ENCODE peak calls at places on chromosomes 13 and 19, in nine cellular contexts. Z is astrocyte of the spinal cord, B is neural progenitor cell, F is fibroblast of lung, X is stomach, V is tibial nerve, K is cardiac muscle cell, Y is adrenal gland, J is pancreas. R is an unnamed sample.
A peak's percentile ranks its signal among the peaks of the same experiment; 100 is the strongest.

GRCh38 chr19:35408284-35409171 is 37.7 kb downstream of the GPR42 start:
- DNase-seq in Z (no peak), Y (no peak), V (no peak), X (no peak), B (no peak), J (no peak), K (no peak), F (no peak), R (no peak)

GRCh38 chr19:48487944-48488343 is 18.8 kb downstream of the CYTH2 start:
- DNase-seq in Z (peak; percentile 71), J (no peak), K (peak; percentile 48), F (peak; percentile 81), X (peak; percentile 88), V (no peak), Y (peak; percentile 94), B (no peak), R (peak; percentile 80)

GRCh38 chr13:110106726-110107125 is 200.2 kb downstream of the COL4A1 start:
- DNase-seq in V (no peak), Y (peak; percentile 84), B (no peak), Z (no peak), K (peak; percentile 69), J (no peak), F (peak; percentile 39), X (no peak), R (peak; percentile 56)

GRCh38 chr13:110560606-110561334 is 752 bp downstream of the RAB20 start:
- DNase-seq in J (peak; percentile 86), F (no peak), V (no peak), B (peak; percentile 72), K (peak; percentile 36), Z (no peak), Y (peak; percentile 77), X (peak; percentile 57), R (peak; percentile 47)

GRCh38 chr19:45115809-45116615 is 23.0 kb downstream of the PPP1R37 start:
- DNase-seq in B (no peak), K (no peak), Z (no peak), J (no peak), F (no peak), Y (no peak), X (no peak), V (no peak), R (no peak)

GRCh38 chr19:38638461-38638860 is 9.0 kb upstream of the ACTN4 start:
- DNase-seq in X (no peak), B (no peak), Y (no peak), F (no peak), Z (no peak), J (peak; percentile 8), K (no peak), V (no peak), R (no peak)

GRCh38 chr13:38970380-38971051 is 20.1 kb downstream of the STOML3 start:
- DNase-seq in F (no peak), K (no peak), J (no peak), Y (no peak), Z (no peak), V (no peak), B (no peak), X (no peak), R (no peak)

GRCh38 chr13:110913322-110913721 is 1.5 kb downstream of the ANKRD10 start:
- DNase-seq in K (no peak), V (no peak), B (peak; percentile 18), J (no peak), Y (no peak), X (peak; percentile 33), Z (no peak), F (peak; percentile 33), R (peak; percentile 23)

GRCh38 chr19:310141-310651 is 19.0 kb upstream of the PLPP2 start:
- DNase-seq in V (no peak), F (no peak), K (no peak), B (no peak), J (no peak), Y (no peak), X (peak; percentile 21), Z (peak; percentile 74), R (peak; percentile 26)

GRCh38 chr19:13281567-13282291 is 131.5 kb downstream of the IER2 start:
- DNase-seq in Z (no peak), J (no peak), X (no peak), F (no peak), K (no peak), B (no peak), V (no peak), Y (no peak), R (no peak)

GRCh38 chr13:99922631-99923404 is 48.7 kb downstream of the ZIC5 start:
- DNase-seq in V (no peak), Y (no peak), F (no peak), Z (no peak), X (peak; percentile 78), B (no peak), K (no peak), J (no peak), R (no peak)

GRCh38 chr19:46718934-46719551 is 2.1 kb upstream of the PRKD2 start:
- DNase-seq in F (no peak), X (no peak), Y (no peak), Z (no peak), K (no peak), B (no peak), V (no peak), J (no peak), R (no peak)
- H3K4me3 ChIP-seq in F (no peak overlapping the region), X (no peak overlapping the region), Y (no peak overlapping the region), Z (no peak overlapping the region), K (no peak overlapping the region), B (no peak overlapping the region), V (no peak overlapping the region), J (no peak overlapping the region), R (no peak overlapping the region)

DNA sequence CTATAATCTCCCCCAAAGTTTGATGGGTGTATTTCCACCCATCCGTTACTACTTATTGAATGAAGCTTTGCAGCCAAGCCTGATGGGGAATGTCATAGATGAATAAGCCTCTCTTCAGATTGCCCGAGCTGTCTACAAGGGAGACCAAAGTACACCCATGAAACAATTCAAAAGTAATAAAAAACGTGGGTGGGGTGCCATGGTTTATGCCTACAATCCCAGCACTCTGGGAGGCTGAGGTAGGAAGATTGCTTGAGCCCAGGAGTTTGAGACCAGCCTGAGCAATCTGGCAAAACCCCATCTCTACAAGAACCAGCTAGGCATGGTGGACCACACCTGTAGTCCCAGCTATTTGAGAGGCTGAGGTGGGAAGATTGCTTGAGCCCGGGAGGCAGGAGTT is 419.2 kb downstream of the FGF9 start:
- DNase-seq in V (no peak), Y (no peak), K (no peak), X (no peak), F (no peak), B (no peak), J (no peak), Z (no peak), R (no peak)
- TF ChIP-seq CTCF in V (no peak), Y (no peak), K (no peak), X (no peak), F (no peak), B (no peak), J (no peak), Z (no peak), R (no peak)

DNA sequence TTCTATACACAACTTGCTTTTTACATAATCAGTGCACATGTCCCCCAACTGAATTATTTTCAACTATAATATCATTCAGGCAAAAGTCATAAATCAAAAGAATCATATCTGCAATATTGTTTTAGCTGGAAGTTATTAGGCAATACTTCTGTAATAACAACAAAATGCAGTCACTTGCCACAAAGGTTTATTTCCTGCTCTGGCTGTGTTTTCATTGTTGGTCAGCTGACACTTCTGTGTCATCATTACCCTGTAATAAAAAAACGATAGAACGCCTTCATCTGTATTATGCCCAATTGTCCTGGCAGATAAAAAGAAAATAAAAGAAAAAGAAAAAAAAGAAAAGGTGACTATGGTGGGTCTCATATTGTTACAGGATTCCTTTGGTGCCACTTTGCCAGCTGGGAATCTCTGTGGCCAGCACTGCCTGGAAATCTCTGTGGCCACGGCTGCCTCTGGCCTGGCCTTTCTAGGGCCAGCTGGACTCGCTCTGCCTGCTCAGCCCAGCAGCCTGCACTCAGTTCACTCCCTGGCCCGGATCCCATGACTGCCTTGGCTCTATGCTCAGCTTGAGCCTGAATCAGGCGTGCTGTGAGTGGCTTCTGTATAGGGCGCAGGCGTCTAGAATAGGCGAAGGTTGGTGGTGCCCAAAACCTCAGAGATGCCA is 1227.3 kb downstream of the SLITRK1 start:
- DNase-seq in K (peak; percentile 73), Z (peak; percentile 31), F (peak; percentile 67), Y (peak; percentile 73), V (peak; percentile 74), B (no peak), X (no peak), J (peak; percentile 29), R (peak; percentile 86)
- H3K4me3 ChIP-seq in K (no peak overlapping the region), Z (no peak overlapping the region), F (no peak overlapping the region), Y (no peak overlapping the region), V (no peak overlapping the region), B (no peak overlapping the region), X (no peak overlapping the region), J (no peak overlapping the region), R (no peak overlapping the region)

GRCh38 chr13:44404261-44405139 is 30.9 kb downstream of the SERP2 start:
- DNase-seq in J (no peak), Y (no peak), V (no peak), X (peak; percentile 50), F (no peak), Z (no peak), K (no peak), B (peak; percentile 40), R (no peak)
- TF ChIP-seq CTCF in J (no peak), Y (no peak), V (no peak), X (no peak), F (no peak), Z (no peak), K (no peak), B (no peak), R (no peak)

GRCh38 chr19:33306191-33306590 is 3.9 kb upstream of the CEBPA start:
- DNase-seq in K (no peak), X (no peak), F (no peak), Y (peak; percentile 10), J (no peak), B (no peak), V (no peak), Z (no peak), R (no peak)

GRCh38 chr19:33302175-33302973 is at the start of gene CEBPA:
- DNase-seq in Y (no peak), B (peak; percentile 96), Z (peak; percentile 45), X (peak; percentile 90), V (peak; percentile 53), F (peak; percentile 74), K (peak; percentile 85), J (peak; percentile 94), R (peak; percentile 65)

GRCh38 chr19:33302974-33303790 is 848 bp upstream of the CEBPA start:
- DNase-seq in F (peak; percentile 57), X (peak; percentile 62), Y (peak; percentile 56), V (no peak), J (peak; percentile 88), B (peak; percentile 84), Z (peak; percentile 34), K (peak; percentile 70), R (peak; percentile 57)

GRCh38 chr19:33304760-33305647 is 2.7 kb upstream of the CEBPA start:
- DNase-seq in X (peak; percentile 77), J (no peak), K (no peak), V (no peak), Y (no peak), F (no peak), Z (no peak), B (no peak), R (no peak)

GRCh38 chr19:33303791-33304759 is 1.7 kb upstream of the CEBPA start:
- DNase-seq in K (peak; percentile 14), F (no peak), Z (no peak), J (no peak), B (no peak), Y (no peak), V (no peak), X (peak; percentile 56), R (peak; percentile 44)
- H3K4me3 ChIP-seq in K (peak overlapping the region; percentile 46), F (no peak overlapping the region), Z (no peak overlapping the region), J (peak overlapping the region; percentile 76), B (peak overlapping the region; percentile 85), Y (no peak overlapping the region), V (peak overlapping the region; percentile 80), X (peak overlapping the region; percentile 98), R (peak overlapping the region; percentile 67)

R was measured in fibroblast of the aortic adventitia.